ENCODE peak calls at places on chromosomes 6 and 20, in nine cellular contexts. One of them, this sample, is unnamed.
A peak's percentile ranks its signal among the peaks of the same experiment; 100 is the strongest.

GRCh38 chr6:7067305-7067704 is 40.5 kb upstream of the RREB1 start:
- DNase-seq in gastrocnemius medialis: no peak
- DNase-seq in cardiac fibroblast: no peak
- DNase-seq in SJSA1: no peak
- DNase-seq in stimulated activated naive B cell treated with anti-CD40 and anti-IgM and Interleukin-4, amounts not matched to agents 10 μg/mL and 1 μg/mL and 100 μg/mL, for 72 hours: no peak
- DNase-seq in right cardiac atrium: no peak
- DNase-seq in stimulated activated CD8-positive, alpha-beta memory T cell treated with anti-CD3 and anti-CD28 coated beads, Interleukin-2, amount 100 ng/mL, for 1 hour: no peak
- DNase-seq in NCI-H2171 treated with DMSO at 0.1 percent for 48 hours: no peak
- DNase-seq in stimulated activated CD4-positive, alpha-beta T cell treated with anti-CD3 and anti-CD28 coated beads, Interleukin-15, amount 100 ng/mL, for 24 hours: no peak
- DNase-seq in this sample: no peak

GRCh38 chr20:38190936-38191371 is 25.9 kb upstream of the TGM2 start:
- DNase-seq in gastrocnemius medialis: no peak
- DNase-seq in cardiac fibroblast: no peak
- DNase-seq in SJSA1: no peak
- DNase-seq in stimulated activated naive B cell treated with anti-CD40 and anti-IgM and Interleukin-4, amounts not matched to agents 10 μg/mL and 1 μg/mL and 100 μg/mL, for 72 hours: no peak
- DNase-seq in right cardiac atrium: peak; percentile 82
- DNase-seq in stimulated activated CD8-positive, alpha-beta memory T cell treated with anti-CD3 and anti-CD28 coated beads, Interleukin-2, amount 100 ng/mL, for 1 hour: no peak
- DNase-seq in NCI-H2171 treated with DMSO at 0.1 percent for 48 hours: no peak
- DNase-seq in stimulated activated CD4-positive, alpha-beta T cell treated with anti-CD3 and anti-CD28 coated beads, Interleukin-15, amount 100 ng/mL, for 24 hours: no peak
- DNase-seq in this sample: no peak

GRCh38 chr20:1933465-1933870 is 38.3 kb downstream of the SIRPA start:
- DNase-seq in gastrocnemius medialis: peak; percentile 54
- DNase-seq in cardiac fibroblast: peak; percentile 91
- DNase-seq in SJSA1: no peak
- DNase-seq in stimulated activated naive B cell treated with anti-CD40 and anti-IgM and Interleukin-4, amounts not matched to agents 10 μg/mL and 1 μg/mL and 100 μg/mL, for 72 hours: no peak
- DNase-seq in right cardiac atrium: peak; percentile 91
- DNase-seq in stimulated activated CD8-positive, alpha-beta memory T cell treated with anti-CD3 and anti-CD28 coated beads, Interleukin-2, amount 100 ng/mL, for 1 hour: no peak
- DNase-seq in NCI-H2171 treated with DMSO at 0.1 percent for 48 hours: no peak
- DNase-seq in stimulated activated CD4-positive, alpha-beta T cell treated with anti-CD3 and anti-CD28 coated beads, Interleukin-15, amount 100 ng/mL, for 24 hours: no peak
- DNase-seq in this sample: no peak

GRCh38 chr6:142279350-142280180 is 22.2 kb upstream of the ADGRG6 start:
- DNase-seq in gastrocnemius medialis: no peak
- DNase-seq in cardiac fibroblast: peak; percentile 69
- DNase-seq in SJSA1: no peak
- DNase-seq in stimulated activated naive B cell treated with anti-CD40 and anti-IgM and Interleukin-4, amounts not matched to agents 10 μg/mL and 1 μg/mL and 100 μg/mL, for 72 hours: no peak
- DNase-seq in right cardiac atrium: no peak
- DNase-seq in stimulated activated CD8-positive, alpha-beta memory T cell treated with anti-CD3 and anti-CD28 coated beads, Interleukin-2, amount 100 ng/mL, for 1 hour: no peak
- DNase-seq in NCI-H2171 treated with DMSO at 0.1 percent for 48 hours: no peak
- DNase-seq in stimulated activated CD4-positive, alpha-beta T cell treated with anti-CD3 and anti-CD28 coated beads, Interleukin-15, amount 100 ng/mL, for 24 hours: no peak
- DNase-seq in this sample: no peak

GRCh38 chr6:169520104-169520503 is 181.7 kb downstream of the WDR27 start:
- DNase-seq in gastrocnemius medialis: no peak
- DNase-seq in cardiac fibroblast: peak; percentile 71
- DNase-seq in SJSA1: no peak
- DNase-seq in stimulated activated naive B cell treated with anti-CD40 and anti-IgM and Interleukin-4, amounts not matched to agents 10 μg/mL and 1 μg/mL and 100 μg/mL, for 72 hours: no peak
- DNase-seq in right cardiac atrium: no peak
- DNase-seq in stimulated activated CD8-positive, alpha-beta memory T cell treated with anti-CD3 and anti-CD28 coated beads, Interleukin-2, amount 100 ng/mL, for 1 hour: no peak
- DNase-seq in NCI-H2171 treated with DMSO at 0.1 percent for 48 hours: no peak
- DNase-seq in stimulated activated CD4-positive, alpha-beta T cell treated with anti-CD3 and anti-CD28 coated beads, Interleukin-15, amount 100 ng/mL, for 24 hours: no peak
- DNase-seq in this sample: no peak

GRCh38 chr6:166360243-166361079 is 18.1 kb upstream of the SFT2D1 start:
- DNase-seq in gastrocnemius medialis: peak; percentile 24
- DNase-seq in cardiac fibroblast: peak; percentile 29
- DNase-seq in SJSA1: peak; percentile 52
- DNase-seq in stimulated activated naive B cell treated with anti-CD40 and anti-IgM and Interleukin-4, amounts not matched to agents 10 μg/mL and 1 μg/mL and 100 μg/mL, for 72 hours: no peak
- DNase-seq in right cardiac atrium: peak; percentile 51
- DNase-seq in stimulated activated CD8-positive, alpha-beta memory T cell treated with anti-CD3 and anti-CD28 coated beads, Interleukin-2, amount 100 ng/mL, for 1 hour: no peak
- DNase-seq in NCI-H2171 treated with DMSO at 0.1 percent for 48 hours: no peak
- DNase-seq in stimulated activated CD4-positive, alpha-beta T cell treated with anti-CD3 and anti-CD28 coated beads, Interleukin-15, amount 100 ng/mL, for 24 hours: no peak
- DNase-seq in this sample: no peak

GRCh38 chr6:150775400-150775799 is 90.1 kb upstream of the MTHFD1L start:
- DNase-seq in gastrocnemius medialis: no peak
- DNase-seq in cardiac fibroblast: no peak
- DNase-seq in SJSA1: no peak
- DNase-seq in stimulated activated naive B cell treated with anti-CD40 and anti-IgM and Interleukin-4, amounts not matched to agents 10 μg/mL and 1 μg/mL and 100 μg/mL, for 72 hours: no peak
- DNase-seq in right cardiac atrium: no peak
- DNase-seq in stimulated activated CD8-positive, alpha-beta memory T cell treated with anti-CD3 and anti-CD28 coated beads, Interleukin-2, amount 100 ng/mL, for 1 hour: no peak
- DNase-seq in NCI-H2171 treated with DMSO at 0.1 percent for 48 hours: no peak
- DNase-seq in stimulated activated CD4-positive, alpha-beta T cell treated with anti-CD3 and anti-CD28 coated beads, Interleukin-15, amount 100 ng/mL, for 24 hours: no peak
- DNase-seq in this sample: no peak

GRCh38 chr6:32622545-32623401 is 14.4 kb upstream of the HLA-DQA1 start:
- DNase-seq in gastrocnemius medialis: no peak
- DNase-seq in cardiac fibroblast: no peak
- DNase-seq in SJSA1: no peak
- DNase-seq in stimulated activated naive B cell treated with anti-CD40 and anti-IgM and Interleukin-4, amounts not matched to agents 10 μg/mL and 1 μg/mL and 100 μg/mL, for 72 hours: peak; percentile 71
- DNase-seq in right cardiac atrium: no peak
- DNase-seq in stimulated activated CD8-positive, alpha-beta memory T cell treated with anti-CD3 and anti-CD28 coated beads, Interleukin-2, amount 100 ng/mL, for 1 hour: no peak
- DNase-seq in NCI-H2171 treated with DMSO at 0.1 percent for 48 hours: peak; percentile 9
- DNase-seq in stimulated activated CD4-positive, alpha-beta T cell treated with anti-CD3 and anti-CD28 coated beads, Interleukin-15, amount 100 ng/mL, for 24 hours: peak; percentile 59
- DNase-seq in this sample: peak; percentile 13

GRCh38 chr6:116876107-116876506 is 935 bp upstream of the RFX6 start:
- DNase-seq in gastrocnemius medialis: no peak
- DNase-seq in cardiac fibroblast: no peak
- DNase-seq in SJSA1: no peak
- DNase-seq in stimulated activated naive B cell treated with anti-CD40 and anti-IgM and Interleukin-4, amounts not matched to agents 10 μg/mL and 1 μg/mL and 100 μg/mL, for 72 hours: no peak
- DNase-seq in right cardiac atrium: no peak
- DNase-seq in stimulated activated CD8-positive, alpha-beta memory T cell treated with anti-CD3 and anti-CD28 coated beads, Interleukin-2, amount 100 ng/mL, for 1 hour: no peak
- DNase-seq in NCI-H2171 treated with DMSO at 0.1 percent for 48 hours: no peak
- DNase-seq in stimulated activated CD4-positive, alpha-beta T cell treated with anti-CD3 and anti-CD28 coated beads, Interleukin-15, amount 100 ng/mL, for 24 hours: no peak
- DNase-seq in this sample: no peak

GRCh38 chr6:26597821-26598220 is 1.1 kb downstream of the ABT1 start:
- DNase-seq in gastrocnemius medialis: no peak
- DNase-seq in cardiac fibroblast: no peak
- DNase-seq in SJSA1: no peak
- DNase-seq in stimulated activated naive B cell treated with anti-CD40 and anti-IgM and Interleukin-4, amounts not matched to agents 10 μg/mL and 1 μg/mL and 100 μg/mL, for 72 hours: no peak
- DNase-seq in right cardiac atrium: no peak
- DNase-seq in stimulated activated CD8-positive, alpha-beta memory T cell treated with anti-CD3 and anti-CD28 coated beads, Interleukin-2, amount 100 ng/mL, for 1 hour: no peak
- DNase-seq in NCI-H2171 treated with DMSO at 0.1 percent for 48 hours: no peak
- DNase-seq in stimulated activated CD4-positive, alpha-beta T cell treated with anti-CD3 and anti-CD28 coated beads, Interleukin-15, amount 100 ng/mL, for 24 hours: no peak
- DNase-seq in this sample: no peak

GRCh38 chr6:108116424-108116780 is 41.9 kb upstream of the OSTM1 start:
- DNase-seq in gastrocnemius medialis: no peak
- DNase-seq in cardiac fibroblast: no peak
- DNase-seq in SJSA1: no peak
- DNase-seq in stimulated activated naive B cell treated with anti-CD40 and anti-IgM and Interleukin-4, amounts not matched to agents 10 μg/mL and 1 μg/mL and 100 μg/mL, for 72 hours: no peak
- DNase-seq in right cardiac atrium: no peak
- DNase-seq in stimulated activated CD8-positive, alpha-beta memory T cell treated with anti-CD3 and anti-CD28 coated beads, Interleukin-2, amount 100 ng/mL, for 1 hour: no peak
- DNase-seq in NCI-H2171 treated with DMSO at 0.1 percent for 48 hours: no peak
- DNase-seq in stimulated activated CD4-positive, alpha-beta T cell treated with anti-CD3 and anti-CD28 coated beads, Interleukin-15, amount 100 ng/mL, for 24 hours: no peak
- DNase-seq in this sample: no peak

GRCh38 chr6:107186047-107186446 is 70.7 kb upstream of the BEND3 start:
- DNase-seq in gastrocnemius medialis: no peak
- DNase-seq in cardiac fibroblast: no peak
- DNase-seq in SJSA1: no peak
- DNase-seq in stimulated activated naive B cell treated with anti-CD40 and anti-IgM and Interleukin-4, amounts not matched to agents 10 μg/mL and 1 μg/mL and 100 μg/mL, for 72 hours: no peak
- DNase-seq in right cardiac atrium: no peak
- DNase-seq in stimulated activated CD8-positive, alpha-beta memory T cell treated with anti-CD3 and anti-CD28 coated beads, Interleukin-2, amount 100 ng/mL, for 1 hour: no peak
- DNase-seq in NCI-H2171 treated with DMSO at 0.1 percent for 48 hours: no peak
- DNase-seq in stimulated activated CD4-positive, alpha-beta T cell treated with anti-CD3 and anti-CD28 coated beads, Interleukin-15, amount 100 ng/mL, for 24 hours: no peak
- DNase-seq in this sample: no peak

GRCh38 chr6:18388942-18389341 is 1.8 kb downstream of the RNF144B start:
- DNase-seq in gastrocnemius medialis: no peak
- DNase-seq in cardiac fibroblast: peak; percentile 28
- DNase-seq in SJSA1: no peak
- DNase-seq in stimulated activated naive B cell treated with anti-CD40 and anti-IgM and Interleukin-4, amounts not matched to agents 10 μg/mL and 1 μg/mL and 100 μg/mL, for 72 hours: no peak
- DNase-seq in right cardiac atrium: no peak
- DNase-seq in stimulated activated CD8-positive, alpha-beta memory T cell treated with anti-CD3 and anti-CD28 coated beads, Interleukin-2, amount 100 ng/mL, for 1 hour: no peak
- DNase-seq in NCI-H2171 treated with DMSO at 0.1 percent for 48 hours: no peak
- DNase-seq in stimulated activated CD4-positive, alpha-beta T cell treated with anti-CD3 and anti-CD28 coated beads, Interleukin-15, amount 100 ng/mL, for 24 hours: no peak
- DNase-seq in this sample: no peak

GRCh38 chr20:46021361-46022359 is 7.4 kb upstream of the SLC12A5 start:
- DNase-seq in gastrocnemius medialis: no peak
- DNase-seq in cardiac fibroblast: no peak
- DNase-seq in SJSA1: no peak
- DNase-seq in stimulated activated naive B cell treated with anti-CD40 and anti-IgM and Interleukin-4, amounts not matched to agents 10 μg/mL and 1 μg/mL and 100 μg/mL, for 72 hours: no peak
- DNase-seq in right cardiac atrium: peak; percentile 72
- DNase-seq in stimulated activated CD8-positive, alpha-beta memory T cell treated with anti-CD3 and anti-CD28 coated beads, Interleukin-2, amount 100 ng/mL, for 1 hour: no peak
- DNase-seq in NCI-H2171 treated with DMSO at 0.1 percent for 48 hours: peak; percentile 90
- DNase-seq in stimulated activated CD4-positive, alpha-beta T cell treated with anti-CD3 and anti-CD28 coated beads, Interleukin-15, amount 100 ng/mL, for 24 hours: peak; percentile 68
- DNase-seq in this sample: peak; percentile 69

GRCh38 chr20:53712212-53712977 is 118.8 kb upstream of the ZNF217 start:
- DNase-seq in gastrocnemius medialis: no peak
- DNase-seq in cardiac fibroblast: no peak
- DNase-seq in SJSA1: no peak
- DNase-seq in stimulated activated naive B cell treated with anti-CD40 and anti-IgM and Interleukin-4, amounts not matched to agents 10 μg/mL and 1 μg/mL and 100 μg/mL, for 72 hours: no peak
- DNase-seq in right cardiac atrium: no peak
- DNase-seq in stimulated activated CD8-positive, alpha-beta memory T cell treated with anti-CD3 and anti-CD28 coated beads, Interleukin-2, amount 100 ng/mL, for 1 hour: no peak
- DNase-seq in NCI-H2171 treated with DMSO at 0.1 percent for 48 hours: no peak
- DNase-seq in stimulated activated CD4-positive, alpha-beta T cell treated with anti-CD3 and anti-CD28 coated beads, Interleukin-15, amount 100 ng/mL, for 24 hours: no peak
- DNase-seq in this sample: no peak

GRCh38 chr6:108904731-108905130 is 56.5 kb downstream of the ARMC2 start:
- DNase-seq in gastrocnemius medialis: no peak
- DNase-seq in cardiac fibroblast: no peak
- DNase-seq in SJSA1: no peak
- DNase-seq in stimulated activated naive B cell treated with anti-CD40 and anti-IgM and Interleukin-4, amounts not matched to agents 10 μg/mL and 1 μg/mL and 100 μg/mL, for 72 hours: peak; percentile 53
- DNase-seq in right cardiac atrium: no peak
- DNase-seq in stimulated activated CD8-positive, alpha-beta memory T cell treated with anti-CD3 and anti-CD28 coated beads, Interleukin-2, amount 100 ng/mL, for 1 hour: no peak
- DNase-seq in NCI-H2171 treated with DMSO at 0.1 percent for 48 hours: no peak
- DNase-seq in stimulated activated CD4-positive, alpha-beta T cell treated with anti-CD3 and anti-CD28 coated beads, Interleukin-15, amount 100 ng/mL, for 24 hours: no peak
- DNase-seq in this sample: no peak

GRCh38 chr20:3323398-3323797 is 84.1 kb downstream of the DNAAF9 start:
- DNase-seq in gastrocnemius medialis: no peak
- DNase-seq in cardiac fibroblast: no peak
- DNase-seq in SJSA1: no peak
- DNase-seq in stimulated activated naive B cell treated with anti-CD40 and anti-IgM and Interleukin-4, amounts not matched to agents 10 μg/mL and 1 μg/mL and 100 μg/mL, for 72 hours: no peak
- DNase-seq in right cardiac atrium: peak; percentile 56
- DNase-seq in stimulated activated CD8-positive, alpha-beta memory T cell treated with anti-CD3 and anti-CD28 coated beads, Interleukin-2, amount 100 ng/mL, for 1 hour: no peak
- DNase-seq in NCI-H2171 treated with DMSO at 0.1 percent for 48 hours: no peak
- DNase-seq in stimulated activated CD4-positive, alpha-beta T cell treated with anti-CD3 and anti-CD28 coated beads, Interleukin-15, amount 100 ng/mL, for 24 hours: no peak
- DNase-seq in this sample: no peak

GRCh38 chr20:40766081-40766480 is 77.0 kb upstream of the MAFB start:
- DNase-seq in gastrocnemius medialis: no peak
- DNase-seq in cardiac fibroblast: no peak
- DNase-seq in SJSA1: no peak
- DNase-seq in stimulated activated naive B cell treated with anti-CD40 and anti-IgM and Interleukin-4, amounts not matched to agents 10 μg/mL and 1 μg/mL and 100 μg/mL, for 72 hours: no peak
- DNase-seq in right cardiac atrium: no peak
- DNase-seq in stimulated activated CD8-positive, alpha-beta memory T cell treated with anti-CD3 and anti-CD28 coated beads, Interleukin-2, amount 100 ng/mL, for 1 hour: no peak
- DNase-seq in NCI-H2171 treated with DMSO at 0.1 percent for 48 hours: no peak
- DNase-seq in stimulated activated CD4-positive, alpha-beta T cell treated with anti-CD3 and anti-CD28 coated beads, Interleukin-15, amount 100 ng/mL, for 24 hours: no peak
- DNase-seq in this sample: no peak

GRCh38 chr20:32534661-32535240 is 50.4 kb downstream of the NOL4L start:
- DNase-seq in gastrocnemius medialis: no peak
- DNase-seq in cardiac fibroblast: no peak
- DNase-seq in SJSA1: no peak
- DNase-seq in stimulated activated naive B cell treated with anti-CD40 and anti-IgM and Interleukin-4, amounts not matched to agents 10 μg/mL and 1 μg/mL and 100 μg/mL, for 72 hours: no peak
- DNase-seq in right cardiac atrium: no peak
- DNase-seq in stimulated activated CD8-positive, alpha-beta memory T cell treated with anti-CD3 and anti-CD28 coated beads, Interleukin-2, amount 100 ng/mL, for 1 hour: peak; percentile 40
- DNase-seq in NCI-H2171 treated with DMSO at 0.1 percent for 48 hours: peak; percentile 81
- DNase-seq in stimulated activated CD4-positive, alpha-beta T cell treated with anti-CD3 and anti-CD28 coated beads, Interleukin-15, amount 100 ng/mL, for 24 hours: peak; percentile 68
- DNase-seq in this sample: no peak

GRCh38 chr6:73640179-73640750 is 13.5 kb downstream of the SLC17A5 start:
- DNase-seq in gastrocnemius medialis: no peak
- DNase-seq in cardiac fibroblast: no peak
- DNase-seq in SJSA1: no peak
- DNase-seq in stimulated activated naive B cell treated with anti-CD40 and anti-IgM and Interleukin-4, amounts not matched to agents 10 μg/mL and 1 μg/mL and 100 μg/mL, for 72 hours: no peak
- DNase-seq in right cardiac atrium: no peak
- DNase-seq in stimulated activated CD8-positive, alpha-beta memory T cell treated with anti-CD3 and anti-CD28 coated beads, Interleukin-2, amount 100 ng/mL, for 1 hour: no peak
- DNase-seq in NCI-H2171 treated with DMSO at 0.1 percent for 48 hours: no peak
- DNase-seq in stimulated activated CD4-positive, alpha-beta T cell treated with anti-CD3 and anti-CD28 coated beads, Interleukin-15, amount 100 ng/mL, for 24 hours: no peak
- DNase-seq in this sample: no peak

GRCh38 chr6:170147056-170147787 is 143.7 kb downstream of the DLL1 start:
- DNase-seq in gastrocnemius medialis: no peak
- DNase-seq in cardiac fibroblast: no peak
- DNase-seq in SJSA1: no peak
- DNase-seq in stimulated activated naive B cell treated with anti-CD40 and anti-IgM and Interleukin-4, amounts not matched to agents 10 μg/mL and 1 μg/mL and 100 μg/mL, for 72 hours: no peak
- DNase-seq in right cardiac atrium: peak; percentile 77
- DNase-seq in stimulated activated CD8-positive, alpha-beta memory T cell treated with anti-CD3 and anti-CD28 coated beads, Interleukin-2, amount 100 ng/mL, for 1 hour: no peak
- DNase-seq in NCI-H2171 treated with DMSO at 0.1 percent for 48 hours: no peak
- DNase-seq in stimulated activated CD4-positive, alpha-beta T cell treated with anti-CD3 and anti-CD28 coated beads, Interleukin-15, amount 100 ng/mL, for 24 hours: no peak
- DNase-seq in this sample: no peak

GRCh38 chr6:48826884-48827701 is 636.0 kb downstream of the MMUT start:
- DNase-seq in gastrocnemius medialis: no peak
- DNase-seq in cardiac fibroblast: peak; percentile 92
- DNase-seq in SJSA1: peak; percentile 93
- DNase-seq in stimulated activated naive B cell treated with anti-CD40 and anti-IgM and Interleukin-4, amounts not matched to agents 10 μg/mL and 1 μg/mL and 100 μg/mL, for 72 hours: no peak
- DNase-seq in right cardiac atrium: no peak
- DNase-seq in stimulated activated CD8-positive, alpha-beta memory T cell treated with anti-CD3 and anti-CD28 coated beads, Interleukin-2, amount 100 ng/mL, for 1 hour: no peak
- DNase-seq in NCI-H2171 treated with DMSO at 0.1 percent for 48 hours: no peak
- DNase-seq in stimulated activated CD4-positive, alpha-beta T cell treated with anti-CD3 and anti-CD28 coated beads, Interleukin-15, amount 100 ng/mL, for 24 hours: no peak
- DNase-seq in this sample: no peak

GRCh38 chr20:4944518-4944917 is 56.8 kb downstream of the SLC23A2 start:
- DNase-seq in gastrocnemius medialis: no peak
- DNase-seq in cardiac fibroblast: peak; percentile 28
- DNase-seq in SJSA1: no peak
- DNase-seq in stimulated activated naive B cell treated with anti-CD40 and anti-IgM and Interleukin-4, amounts not matched to agents 10 μg/mL and 1 μg/mL and 100 μg/mL, for 72 hours: no peak
- DNase-seq in right cardiac atrium: no peak
- DNase-seq in stimulated activated CD8-positive, alpha-beta memory T cell treated with anti-CD3 and anti-CD28 coated beads, Interleukin-2, amount 100 ng/mL, for 1 hour: no peak
- DNase-seq in NCI-H2171 treated with DMSO at 0.1 percent for 48 hours: no peak
- DNase-seq in stimulated activated CD4-positive, alpha-beta T cell treated with anti-CD3 and anti-CD28 coated beads, Interleukin-15, amount 100 ng/mL, for 24 hours: no peak
- DNase-seq in this sample: no peak

GRCh38 chr20:48846516-48847492 is 19.0 kb upstream of the PREX1 start:
- DNase-seq in gastrocnemius medialis: no peak
- DNase-seq in cardiac fibroblast: peak; percentile 65
- DNase-seq in SJSA1: peak; percentile 67
- DNase-seq in stimulated activated naive B cell treated with anti-CD40 and anti-IgM and Interleukin-4, amounts not matched to agents 10 μg/mL and 1 μg/mL and 100 μg/mL, for 72 hours: peak; percentile 94
- DNase-seq in right cardiac atrium: no peak
- DNase-seq in stimulated activated CD8-positive, alpha-beta memory T cell treated with anti-CD3 and anti-CD28 coated beads, Interleukin-2, amount 100 ng/mL, for 1 hour: no peak
- DNase-seq in NCI-H2171 treated with DMSO at 0.1 percent for 48 hours: no peak
- DNase-seq in stimulated activated CD4-positive, alpha-beta T cell treated with anti-CD3 and anti-CD28 coated beads, Interleukin-15, amount 100 ng/mL, for 24 hours: peak; percentile 79
- DNase-seq in this sample: no peak

GRCh38 chr6:55176958-55177357 is 2.6 kb downstream of the HCRTR2 start:
- DNase-seq in gastrocnemius medialis: no peak
- DNase-seq in cardiac fibroblast: peak; percentile 1
- DNase-seq in SJSA1: no peak
- DNase-seq in stimulated activated naive B cell treated with anti-CD40 and anti-IgM and Interleukin-4, amounts not matched to agents 10 μg/mL and 1 μg/mL and 100 μg/mL, for 72 hours: no peak
- DNase-seq in right cardiac atrium: no peak
- DNase-seq in stimulated activated CD8-positive, alpha-beta memory T cell treated with anti-CD3 and anti-CD28 coated beads, Interleukin-2, amount 100 ng/mL, for 1 hour: no peak
- DNase-seq in NCI-H2171 treated with DMSO at 0.1 percent for 48 hours: no peak
- DNase-seq in stimulated activated CD4-positive, alpha-beta T cell treated with anti-CD3 and anti-CD28 coated beads, Interleukin-15, amount 100 ng/mL, for 24 hours: no peak
- DNase-seq in this sample: no peak

GRCh38 chr6:53119772-53120409 is 28.8 kb downstream of the GCM1 start:
- DNase-seq in gastrocnemius medialis: no peak
- DNase-seq in cardiac fibroblast: peak; percentile 34
- DNase-seq in SJSA1: peak; percentile 88
- DNase-seq in stimulated activated naive B cell treated with anti-CD40 and anti-IgM and Interleukin-4, amounts not matched to agents 10 μg/mL and 1 μg/mL and 100 μg/mL, for 72 hours: no peak
- DNase-seq in right cardiac atrium: no peak
- DNase-seq in stimulated activated CD8-positive, alpha-beta memory T cell treated with anti-CD3 and anti-CD28 coated beads, Interleukin-2, amount 100 ng/mL, for 1 hour: no peak
- DNase-seq in NCI-H2171 treated with DMSO at 0.1 percent for 48 hours: no peak
- DNase-seq in stimulated activated CD4-positive, alpha-beta T cell treated with anti-CD3 and anti-CD28 coated beads, Interleukin-15, amount 100 ng/mL, for 24 hours: no peak
- DNase-seq in this sample: no peak

GRCh38 chr6:161273356-161273751 is 507 bp downstream of the AGPAT4 start:
- DNase-seq in gastrocnemius medialis: no peak
- DNase-seq in cardiac fibroblast: peak; percentile 75
- DNase-seq in SJSA1: no peak
- DNase-seq in stimulated activated naive B cell treated with anti-CD40 and anti-IgM and Interleukin-4, amounts not matched to agents 10 μg/mL and 1 μg/mL and 100 μg/mL, for 72 hours: peak; percentile 1
- DNase-seq in right cardiac atrium: no peak
- DNase-seq in stimulated activated CD8-positive, alpha-beta memory T cell treated with anti-CD3 and anti-CD28 coated beads, Interleukin-2, amount 100 ng/mL, for 1 hour: peak; percentile 19
- DNase-seq in NCI-H2171 treated with DMSO at 0.1 percent for 48 hours: peak; percentile 52
- DNase-seq in stimulated activated CD4-positive, alpha-beta T cell treated with anti-CD3 and anti-CD28 coated beads, Interleukin-15, amount 100 ng/mL, for 24 hours: no peak
- DNase-seq in this sample: no peak

GRCh38 chr6:169868458-169868857 is 117.0 kb downstream of the ERMARD start:
- DNase-seq in gastrocnemius medialis: peak; percentile 26
- DNase-seq in cardiac fibroblast: no peak
- DNase-seq in SJSA1: peak; percentile 31
- DNase-seq in stimulated activated naive B cell treated with anti-CD40 and anti-IgM and Interleukin-4, amounts not matched to agents 10 μg/mL and 1 μg/mL and 100 μg/mL, for 72 hours: peak; percentile 49
- DNase-seq in right cardiac atrium: peak; percentile 79
- DNase-seq in stimulated activated CD8-positive, alpha-beta memory T cell treated with anti-CD3 and anti-CD28 coated beads, Interleukin-2, amount 100 ng/mL, for 1 hour: peak; percentile 22
- DNase-seq in NCI-H2171 treated with DMSO at 0.1 percent for 48 hours: no peak
- DNase-seq in stimulated activated CD4-positive, alpha-beta T cell treated with anti-CD3 and anti-CD28 coated beads, Interleukin-15, amount 100 ng/mL, for 24 hours: peak; percentile 52
- DNase-seq in this sample: no peak

This sample was measured in progenitor cell of endocrine pancreas.